ENCODE peak calls at places on chromosomes 1 and 21, in five cellular contexts. Q is IMR-90, S is H9, V is mesendoderm, L is H1. C is an unnamed sample.

GRCh38 chr1:41072051-41072450 is 50.5 kb upstream of the SLFNL1 start:
- DNase-seq in Q (peak; percentile 61), L (no peak), S (no peak), V (no peak), C (no peak)

GRCh38 chr1:25502957-25503356 is 40.4 kb upstream of the LDLRAP1 start:
- DNase-seq in V (no peak), S (no peak), L (no peak), Q (peak; percentile 79), C (no peak)

GRCh38 chr1:89938171-89939055 is 56.5 kb upstream of the ZNF326 start:
- DNase-seq in V (peak; percentile 65), Q (peak; percentile 48), S (no peak), L (no peak), C (no peak)

GRCh38 chr21:45590246-45590725 is 48.0 kb upstream of the SLC19A1 start:
- DNase-seq in Q (peak; percentile 19), V (peak; percentile 58), L (peak; percentile 33), S (peak; percentile 82), C (no peak)

GRCh38 chr1:81682490-81682889 is 118.2 kb upstream of the ADGRL2 start:
- DNase-seq in Q (peak; percentile 39), S (peak; percentile 39), V (peak; percentile 92), L (peak; percentile 51), C (no peak)

GRCh38 chr1:147534386-147534785 is 6.9 kb upstream of the BCL9 start:
- DNase-seq in L (no peak), Q (peak; percentile 26), S (no peak), V (peak; percentile 44), C (no peak)

GRCh38 chr1:116553386-116554115 is 17.3 kb downstream of the CD58 start:
- DNase-seq in Q (no peak), S (no peak), V (no peak), L (no peak), C (no peak)

GRCh38 chr1:9878421-9878820 is 31.6 kb downstream of the CTNNBIP1 start:
- DNase-seq in Q (no peak), V (no peak), S (no peak), L (no peak), C (no peak)

GRCh38 chr1:62687421-62687902 is 724 bp downstream of the DOCK7 start:
- DNase-seq in L (no peak), V (no peak), Q (peak; percentile 43), S (peak; percentile 49), C (peak; percentile 51)

GRCh38 chr1:153973071-153973470 is 4.4 kb downstream of the JTB start:
- DNase-seq in L (no peak), Q (no peak), S (no peak), V (no peak), C (no peak)

GRCh38 chr1:164092603-164093353 is 466.2 kb upstream of the PBX1 start:
- DNase-seq in Q (peak; percentile 0), V (peak; percentile 9), S (no peak), L (no peak), C (peak; percentile 1)

GRCh38 chr1:209198926-209199325 is 384.6 kb upstream of the CAMK1G start:
- DNase-seq in S (no peak), V (no peak), L (no peak), Q (no peak), C (no peak)

GRCh38 chr1:26164036-26164927 is 4.5 kb downstream of the C1orf232 start:
- DNase-seq in V (peak; percentile 80), Q (no peak), L (no peak), S (peak; percentile 85), C (peak; percentile 62)

GRCh38 chr1:77504986-77505385 is 177.5 kb downstream of the ZZZ3 start:
- DNase-seq in V (no peak), L (no peak), Q (peak; percentile 12), S (no peak), C (no peak)

GRCh38 chr1:16718908-16719533 is 21.3 kb upstream of the RNU1-4 start:
- DNase-seq in S (peak; percentile 25), L (no peak), V (no peak), Q (no peak), C (no peak)

GRCh38 chr1:30085814-30086770 is 637.3 kb downstream of the MATN1 start:
- DNase-seq in S (peak; percentile 89), V (peak; percentile 94), L (peak; percentile 57), Q (peak; percentile 31), C (no peak)

GRCh38 chr1:69497847-69498246 is 69.9 kb upstream of the LRRC7 start:
- DNase-seq in V (peak; percentile 81), L (no peak), Q (no peak), S (no peak), C (peak; percentile 37)

GRCh38 chr21:42942244-42942643 is 16.8 kb upstream of the ERVH48-1 start:
- DNase-seq in S (no peak), V (no peak), L (no peak), Q (no peak), C (peak; percentile 71)

GRCh38 chr1:206866062-206866461 is 639 bp downstream of the IL20 start:
- DNase-seq in V (no peak), S (no peak), L (no peak), Q (peak; percentile 51), C (no peak)

GRCh38 chr1:204988201-204988600 is 54.8 kb upstream of the CNTN2 start:
- DNase-seq in Q (no peak), V (no peak), L (no peak), S (no peak), C (no peak)

GRCh38 chr1:64061430-64062104 is 141.9 kb upstream of the UBE2U start:
- DNase-seq in L (no peak), S (no peak), V (peak; percentile 82), Q (no peak), C (no peak)

GRCh38 chr1:48697066-48697707 is 79.5 kb downstream of the BEND5 start:
- DNase-seq in L (no peak), S (peak; percentile 74), Q (peak; percentile 21), V (peak; percentile 69), C (peak; percentile 42)

GRCh38 chr1:19096036-19096833 is 113.8 kb downstream of the UBR4 start:
- DNase-seq in L (no peak), Q (peak; percentile 7), S (no peak), V (peak; percentile 50), C (peak; percentile 50)

GRCh38 chr1:117534995-117535467 is 70.8 kb upstream of the TENT5C start:
- DNase-seq in S (peak; percentile 79), V (peak; percentile 92), Q (peak; percentile 72), L (peak; percentile 34), C (peak; percentile 83)

GRCh38 chr1:37410080-37410479 is 64.3 kb upstream of the ZC3H12A start:
- DNase-seq in Q (no peak), V (no peak), S (peak; percentile 36), L (no peak), C (no peak)

GRCh38 chr1:9466780-9467755 is 72.2 kb upstream of the SLC25A33 start:
- DNase-seq in V (no peak), Q (peak; percentile 10), S (no peak), L (no peak), C (no peak)

GRCh38 chr1:204255225-204255624 is 41.4 kb upstream of the GOLT1A start:
- DNase-seq in V (peak; percentile 60), Q (no peak), S (peak; percentile 74), L (peak; percentile 31), C (no peak)

GRCh38 chr1:101240041-101240430 is 3.2 kb downstream of the S1PR1 start:
- DNase-seq in L (no peak), V (no peak), Q (no peak), S (no peak), C (no peak)

GRCh38 chr1:234102591-234102990 is 198.1 kb downstream of the SLC35F3 start:
- DNase-seq in L (no peak), V (no peak), Q (no peak), S (no peak), C (no peak)

GRCh38 chr1:43531906-43532584 is 1.4 kb downstream of the PTPRF start:
- DNase-seq in S (no peak), V (peak; percentile 61), Q (no peak), L (no peak), C (peak; percentile 44)

GRCh38 chr21:45293726-45294401 is 6.2 kb upstream of the POFUT2 start:
- DNase-seq in L (no peak), Q (no peak), V (no peak), S (no peak), C (no peak)

GRCh38 chr1:217432339-217432738 is 198.6 kb downstream of the GPATCH2 start:
- DNase-seq in S (no peak), L (no peak), V (no peak), Q (no peak), C (no peak)

GRCh38 chr1:26330276-26330675 is 12.5 kb downstream of the CD52 start:
- DNase-seq in V (no peak), Q (no peak), L (no peak), S (no peak), C (no peak)

GRCh38 chr1:63774617-63775417 is 1.0 kb downstream of the ROR1 start:
- DNase-seq in V (peak; percentile 90), L (peak; percentile 65), S (peak; percentile 70), Q (peak; percentile 36), C (peak; percentile 42)

GRCh38 chr1:46718727-46719622 is at the start of gene EFCAB14:
- DNase-seq in Q (peak; percentile 85), V (peak; percentile 99), S (peak; percentile 99), L (peak; percentile 96), C (peak; percentile 98)

GRCh38 chr1:46719689-46720088 is 775 bp upstream of the EFCAB14 start:
- DNase-seq in V (peak; percentile 39), L (no peak), Q (no peak), S (peak; percentile 29), C (peak; percentile 36)

GRCh38 chr1:46721204-46721603 is 2.3 kb upstream of the EFCAB14 start:
- DNase-seq in L (no peak), V (no peak), S (no peak), Q (no peak), C (no peak)

GRCh38 chr1:46723901-46724300 is 5.0 kb upstream of the EFCAB14 start:
- DNase-seq in L (no peak), S (no peak), Q (no peak), V (no peak), C (no peak)

GRCh38 chr1:46721806-46722205 is 2.9 kb upstream of the EFCAB14 start:
- DNase-seq in L (no peak), S (no peak), V (no peak), Q (no peak), C (no peak)
- H3K23ac ChIP-seq in L (no peak overlapping the region), S (no peak overlapping the region), V (no peak overlapping the region), Q (no peak overlapping the region), C (no peak overlapping the region)

GRCh38 chr1:51317798-51318197 is 12.6 kb downstream of the TTC39A start:
- DNase-seq in V (no peak), Q (no peak), S (no peak), L (no peak), C (no peak)
- H3K23ac ChIP-seq in V (no peak overlapping the region), Q (no peak overlapping the region), S (no peak overlapping the region), L (no peak overlapping the region), C (no peak overlapping the region)

GRCh38 chr1:918353-918752 is 5.4 kb upstream of the SAMD11 start:
- DNase-seq in S (no peak), L (no peak), Q (no peak), V (no peak), C (no peak)
- H3K23ac ChIP-seq in S (no peak overlapping the region), L (no peak overlapping the region), Q (no peak overlapping the region), V (no peak overlapping the region), C (no peak overlapping the region)

DNA sequence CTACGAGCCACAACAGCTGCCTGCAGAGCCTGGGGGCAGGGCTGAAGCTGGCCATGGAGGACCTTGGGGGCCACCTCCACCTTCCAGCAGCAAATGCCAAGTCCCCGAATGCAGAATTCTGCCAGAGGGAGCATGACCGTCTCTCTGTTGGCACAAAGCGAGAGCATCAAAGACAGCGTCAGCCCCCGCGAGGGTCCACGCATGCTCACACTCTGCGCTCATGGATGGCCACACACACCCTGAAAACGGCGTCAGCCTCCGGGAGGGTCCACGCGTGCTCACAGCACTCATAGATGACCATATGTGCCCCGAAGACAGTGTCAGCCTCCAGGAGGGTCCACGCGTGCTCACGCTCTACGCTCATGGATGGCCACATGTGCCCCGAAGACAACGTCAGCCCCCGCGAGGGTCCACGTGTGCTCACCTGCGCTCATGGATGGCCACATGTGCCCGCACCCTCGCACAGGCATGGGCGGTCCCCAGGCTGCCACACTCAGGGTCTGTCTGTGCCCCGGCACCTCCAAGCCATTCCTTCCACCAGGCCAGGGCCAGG is 46.5 kb downstream of the MORN1 start:
- DNase-seq in V (no peak), S (no peak), Q (no peak), L (no peak), C (no peak)
- H3K23ac ChIP-seq in V (no peak overlapping the region), S (no peak overlapping the region), Q (no peak overlapping the region), L (no peak overlapping the region), C (no peak overlapping the region)

C was measured in trophoblast cell.